ENCODE peak calls at places on chromosomes 13 and 19, in seven cellular contexts. One of them, this sample, is unnamed.

GRCh38 chr13:30441304-30441703 is 19.0 kb downstream of the UBE2L5 start:
- DNase-seq in epithelial cell of esophagus: peak; percentile 36
- DNase-seq in OCI-LY7: peak; percentile 60
- DNase-seq in BJ: no peak
- DNase-seq in hepatocyte: no peak
- DNase-seq in dorsolateral prefrontal cortex: no peak
- DNase-seq in BE2C: no peak
- DNase-seq in this sample: no peak

GRCh38 chr19:16535381-16535780 is 6.9 kb downstream of the CHERP start:
- DNase-seq in epithelial cell of esophagus: no peak
- DNase-seq in OCI-LY7: no peak
- DNase-seq in BJ: no peak
- DNase-seq in hepatocyte: no peak
- DNase-seq in dorsolateral prefrontal cortex: no peak
- DNase-seq in BE2C: no peak
- DNase-seq in this sample: no peak

GRCh38 chr13:30569901-30570576 is 47.7 kb upstream of the USPL1 start:
- DNase-seq in epithelial cell of esophagus: peak; percentile 97
- DNase-seq in OCI-LY7: no peak
- DNase-seq in BJ: peak; percentile 90
- DNase-seq in hepatocyte: peak; percentile 79
- DNase-seq in dorsolateral prefrontal cortex: no peak
- DNase-seq in BE2C: peak; percentile 9
- DNase-seq in this sample: no peak

GRCh38 chr13:27006519-27007161 is 165.0 kb downstream of the USP12 start:
- DNase-seq in epithelial cell of esophagus: peak; percentile 47
- DNase-seq in OCI-LY7: no peak
- DNase-seq in BJ: no peak
- DNase-seq in hepatocyte: peak; percentile 63
- DNase-seq in dorsolateral prefrontal cortex: peak; percentile 54
- DNase-seq in BE2C: peak; percentile 43
- DNase-seq in this sample: peak; percentile 33

GRCh38 chr13:38814331-38814730 is 127.5 kb downstream of the FREM2 start:
- DNase-seq in epithelial cell of esophagus: peak; percentile 86
- DNase-seq in OCI-LY7: no peak
- DNase-seq in BJ: no peak
- DNase-seq in hepatocyte: no peak
- DNase-seq in dorsolateral prefrontal cortex: no peak
- DNase-seq in BE2C: no peak
- DNase-seq in this sample: no peak

GRCh38 chr19:6039541-6040225 is 61.7 kb upstream of the RANBP3 start:
- DNase-seq in epithelial cell of esophagus: peak; percentile 43
- DNase-seq in OCI-LY7: no peak
- DNase-seq in BJ: no peak
- DNase-seq in hepatocyte: no peak
- DNase-seq in dorsolateral prefrontal cortex: no peak
- DNase-seq in BE2C: no peak
- DNase-seq in this sample: peak; percentile 55

GRCh38 chr13:73934215-73934623 is 200.0 kb downstream of the KLF12 start:
- DNase-seq in epithelial cell of esophagus: peak; percentile 23
- DNase-seq in OCI-LY7: no peak
- DNase-seq in BJ: no peak
- DNase-seq in hepatocyte: no peak
- DNase-seq in dorsolateral prefrontal cortex: no peak
- DNase-seq in BE2C: no peak
- DNase-seq in this sample: no peak

GRCh38 chr19:28155265-28155664 is 1057.7 kb downstream of the UQCRFS1 start:
- DNase-seq in epithelial cell of esophagus: no peak
- DNase-seq in OCI-LY7: no peak
- DNase-seq in BJ: no peak
- DNase-seq in hepatocyte: no peak
- DNase-seq in dorsolateral prefrontal cortex: no peak
- DNase-seq in BE2C: no peak
- DNase-seq in this sample: no peak

GRCh38 chr19:12721656-12722565 is 1.8 kb downstream of the TNPO2 start:
- DNase-seq in epithelial cell of esophagus: peak; percentile 63
- DNase-seq in OCI-LY7: peak; percentile 64
- DNase-seq in BJ: no peak
- DNase-seq in hepatocyte: peak; percentile 91
- DNase-seq in dorsolateral prefrontal cortex: no peak
- DNase-seq in BE2C: peak; percentile 61
- DNase-seq in this sample: peak; percentile 90

GRCh38 chr19:42563352-42564210 is 31.1 kb downstream of the CEACAM8 start:
- DNase-seq in epithelial cell of esophagus: peak; percentile 61
- DNase-seq in OCI-LY7: peak; percentile 58
- DNase-seq in BJ: no peak
- DNase-seq in hepatocyte: peak; percentile 74
- DNase-seq in dorsolateral prefrontal cortex: peak; percentile 42
- DNase-seq in BE2C: peak; percentile 49
- DNase-seq in this sample: no peak

GRCh38 chr13:75481176-75482069 is 546 bp downstream of the TBC1D4 start:
- DNase-seq in epithelial cell of esophagus: peak; percentile 47
- DNase-seq in OCI-LY7: peak; percentile 66
- DNase-seq in BJ: no peak
- DNase-seq in hepatocyte: peak; percentile 51
- DNase-seq in dorsolateral prefrontal cortex: no peak
- DNase-seq in BE2C: peak; percentile 66
- DNase-seq in this sample: no peak

GRCh38 chr19:35040826-35041547 is 534 bp upstream of the HPN start:
- DNase-seq in epithelial cell of esophagus: no peak
- DNase-seq in OCI-LY7: no peak
- DNase-seq in BJ: no peak
- DNase-seq in hepatocyte: peak; percentile 89
- DNase-seq in dorsolateral prefrontal cortex: peak; percentile 85
- DNase-seq in BE2C: no peak
- DNase-seq in this sample: no peak

GRCh38 chr19:33486936-33487793 is 34.4 kb downstream of the PEPD start:
- DNase-seq in epithelial cell of esophagus: no peak
- DNase-seq in OCI-LY7: no peak
- DNase-seq in BJ: no peak
- DNase-seq in hepatocyte: no peak
- DNase-seq in dorsolateral prefrontal cortex: peak; percentile 43
- DNase-seq in BE2C: no peak
- DNase-seq in this sample: no peak

GRCh38 chr19:33438016-33438671 is 64.6 kb downstream of the CEBPG start:
- DNase-seq in epithelial cell of esophagus: no peak
- DNase-seq in OCI-LY7: no peak
- DNase-seq in BJ: no peak
- DNase-seq in hepatocyte: no peak
- DNase-seq in dorsolateral prefrontal cortex: peak; percentile 51
- DNase-seq in BE2C: peak; percentile 94
- DNase-seq in this sample: no peak

DNA sequence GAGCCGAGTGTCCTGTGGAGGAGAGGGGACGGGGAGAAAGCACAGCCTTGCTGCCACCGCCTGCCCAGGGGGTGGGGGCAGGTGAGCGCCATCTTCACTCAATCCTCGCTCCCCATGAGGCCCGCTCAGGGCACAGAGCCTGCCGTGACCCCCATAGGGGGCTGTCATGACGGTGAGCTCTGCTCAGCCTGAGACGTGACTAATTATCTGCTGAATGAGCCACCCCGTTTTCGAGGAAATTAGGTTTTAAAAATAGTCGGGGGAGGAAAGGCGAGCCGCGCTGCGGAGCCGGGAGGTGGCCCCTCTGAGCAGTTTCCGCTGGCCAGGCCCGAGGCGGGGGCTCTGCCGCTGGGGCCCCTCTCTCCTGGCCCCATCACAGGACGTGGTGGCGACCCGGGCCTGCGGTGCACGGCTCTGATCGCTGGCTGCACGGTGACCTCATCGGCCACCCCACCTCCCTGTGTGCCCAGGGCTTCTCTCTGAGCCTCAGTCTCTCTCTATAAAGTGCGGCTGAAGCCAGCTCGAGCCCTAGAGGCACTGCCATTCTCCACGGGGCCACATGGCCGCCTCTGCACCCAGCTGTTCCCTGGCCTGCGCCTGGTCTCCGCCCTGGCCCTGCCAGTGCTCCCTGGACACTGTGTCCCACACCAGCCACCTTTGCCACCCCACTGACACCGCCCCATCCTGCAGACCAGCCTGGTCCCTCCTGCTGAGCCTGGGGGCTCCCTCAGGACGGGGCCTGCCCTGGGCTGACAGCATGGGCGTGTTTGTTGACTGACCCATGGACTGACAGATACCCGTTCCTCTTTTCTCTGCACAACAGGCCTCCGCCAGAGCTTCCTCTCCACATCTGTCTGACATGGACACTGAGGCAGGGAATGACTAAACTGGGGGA is 28.3 kb downstream of the PIP5K1C start:
- DNase-seq in epithelial cell of esophagus: no peak
- DNase-seq in OCI-LY7: no peak
- DNase-seq in BJ: no peak
- DNase-seq in hepatocyte: no peak
- DNase-seq in dorsolateral prefrontal cortex: no peak
- DNase-seq in BE2C: no peak
- DNase-seq in this sample: no peak
- TF ChIP-seq CTCF in epithelial cell of esophagus: no peak
- TF ChIP-seq CTCF in OCI-LY7: no peak
- TF ChIP-seq CTCF in BJ: peak; percentile 40
- TF ChIP-seq CTCF in hepatocyte: no peak
- TF ChIP-seq CTCF in dorsolateral prefrontal cortex: no peak
- TF ChIP-seq CTCF in BE2C: no peak
- TF ChIP-seq CTCF in this sample: no peak

GRCh38 chr13:44844786-44845185 is 144.5 kb downstream of the NUFIP1 start:
- DNase-seq in epithelial cell of esophagus: peak; percentile 66
- DNase-seq in OCI-LY7: no peak
- DNase-seq in BJ: no peak
- DNase-seq in hepatocyte: no peak
- DNase-seq in dorsolateral prefrontal cortex: no peak
- DNase-seq in BE2C: no peak
- DNase-seq in this sample: no peak

GRCh38 chr13:44853641-44854040 is 135.6 kb downstream of the NUFIP1 start:
- DNase-seq in epithelial cell of esophagus: peak; percentile 72
- DNase-seq in OCI-LY7: no peak
- DNase-seq in BJ: no peak
- DNase-seq in hepatocyte: peak; percentile 43
- DNase-seq in dorsolateral prefrontal cortex: no peak
- DNase-seq in BE2C: no peak
- DNase-seq in this sample: no peak

GRCh38 chr13:44854264-44855060 is 134.8 kb downstream of the NUFIP1 start:
- DNase-seq in epithelial cell of esophagus: no peak
- DNase-seq in OCI-LY7: no peak
- DNase-seq in BJ: no peak
- DNase-seq in hepatocyte: peak; percentile 61
- DNase-seq in dorsolateral prefrontal cortex: no peak
- DNase-seq in BE2C: no peak
- DNase-seq in this sample: no peak

GRCh38 chr13:44843403-44843802 is 145.9 kb downstream of the NUFIP1 start:
- DNase-seq in epithelial cell of esophagus: peak; percentile 34
- DNase-seq in OCI-LY7: no peak
- DNase-seq in BJ: no peak
- DNase-seq in hepatocyte: no peak
- DNase-seq in dorsolateral prefrontal cortex: no peak
- DNase-seq in BE2C: no peak
- DNase-seq in this sample: no peak

GRCh38 chr13:44848956-44849748 is 140.1 kb downstream of the NUFIP1 start:
- DNase-seq in epithelial cell of esophagus: no peak
- DNase-seq in OCI-LY7: no peak
- DNase-seq in BJ: no peak
- DNase-seq in hepatocyte: no peak
- DNase-seq in dorsolateral prefrontal cortex: no peak
- DNase-seq in BE2C: no peak
- DNase-seq in this sample: no peak
- H3K4me3 ChIP-seq in epithelial cell of esophagus: no peak overlapping the region
- H3K4me3 ChIP-seq in OCI-LY7: no peak overlapping the region
- H3K4me3 ChIP-seq in BJ: no peak overlapping the region
- H3K4me3 ChIP-seq in hepatocyte: no peak overlapping the region
- H3K4me3 ChIP-seq in dorsolateral prefrontal cortex: no peak overlapping the region
- H3K4me3 ChIP-seq in BE2C: no peak overlapping the region
- H3K4me3 ChIP-seq in this sample: no peak overlapping the region

GRCh38 chr19:20558571-20558970 is 7.0 kb downstream of the ZNF737 start:
- DNase-seq in epithelial cell of esophagus: no peak
- DNase-seq in OCI-LY7: no peak
- DNase-seq in BJ: no peak
- DNase-seq in hepatocyte: no peak
- DNase-seq in dorsolateral prefrontal cortex: no peak
- DNase-seq in BE2C: no peak
- DNase-seq in this sample: no peak

DNA sequence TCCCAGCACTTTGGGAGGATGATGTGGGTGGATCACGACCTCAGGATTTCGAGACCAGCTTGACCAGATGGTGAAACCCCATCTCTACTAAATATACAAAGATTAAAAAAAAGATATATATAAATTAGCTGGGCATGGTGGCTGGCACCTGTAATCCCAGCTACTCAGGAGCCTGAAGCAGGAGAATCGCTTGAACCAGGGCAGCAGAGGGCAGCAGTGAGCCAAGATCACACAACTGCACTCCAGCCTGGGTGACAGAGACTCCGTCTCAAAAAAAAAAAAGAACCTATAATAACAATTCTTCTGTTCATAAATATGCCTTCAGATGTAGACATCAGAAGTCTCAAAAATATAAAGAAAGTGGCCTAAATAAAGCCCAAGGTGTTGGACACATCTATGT is 7.6 kb downstream of the ZNF737 start:
- DNase-seq in epithelial cell of esophagus: no peak
- DNase-seq in OCI-LY7: no peak
- DNase-seq in BJ: no peak
- DNase-seq in hepatocyte: no peak
- DNase-seq in dorsolateral prefrontal cortex: no peak
- DNase-seq in BE2C: peak; percentile 49
- DNase-seq in this sample: no peak
- TF ChIP-seq CTCF in epithelial cell of esophagus: no peak
- TF ChIP-seq CTCF in OCI-LY7: peak; percentile 66
- TF ChIP-seq CTCF in BJ: no peak
- TF ChIP-seq CTCF in hepatocyte: no peak
- TF ChIP-seq CTCF in dorsolateral prefrontal cortex: no peak
- TF ChIP-seq CTCF in BE2C: peak; percentile 39
- TF ChIP-seq CTCF in this sample: no peak

GRCh38 chr19:4181053-4181508 is 1.3 kb downstream of the SIRT6 start:
- DNase-seq in epithelial cell of esophagus: no peak
- DNase-seq in OCI-LY7: peak; percentile 30
- DNase-seq in BJ: no peak
- DNase-seq in hepatocyte: no peak
- DNase-seq in dorsolateral prefrontal cortex: no peak
- DNase-seq in BE2C: no peak
- DNase-seq in this sample: no peak
- H3K4me3 ChIP-seq in epithelial cell of esophagus: no peak overlapping the region
- H3K4me3 ChIP-seq in OCI-LY7: peak overlapping the region; percentile 88
- H3K4me3 ChIP-seq in BJ: no peak overlapping the region
- H3K4me3 ChIP-seq in hepatocyte: no peak overlapping the region
- H3K4me3 ChIP-seq in dorsolateral prefrontal cortex: no peak overlapping the region
- H3K4me3 ChIP-seq in BE2C: no peak overlapping the region
- H3K4me3 ChIP-seq in this sample: peak overlapping the region; percentile 99

DNA sequence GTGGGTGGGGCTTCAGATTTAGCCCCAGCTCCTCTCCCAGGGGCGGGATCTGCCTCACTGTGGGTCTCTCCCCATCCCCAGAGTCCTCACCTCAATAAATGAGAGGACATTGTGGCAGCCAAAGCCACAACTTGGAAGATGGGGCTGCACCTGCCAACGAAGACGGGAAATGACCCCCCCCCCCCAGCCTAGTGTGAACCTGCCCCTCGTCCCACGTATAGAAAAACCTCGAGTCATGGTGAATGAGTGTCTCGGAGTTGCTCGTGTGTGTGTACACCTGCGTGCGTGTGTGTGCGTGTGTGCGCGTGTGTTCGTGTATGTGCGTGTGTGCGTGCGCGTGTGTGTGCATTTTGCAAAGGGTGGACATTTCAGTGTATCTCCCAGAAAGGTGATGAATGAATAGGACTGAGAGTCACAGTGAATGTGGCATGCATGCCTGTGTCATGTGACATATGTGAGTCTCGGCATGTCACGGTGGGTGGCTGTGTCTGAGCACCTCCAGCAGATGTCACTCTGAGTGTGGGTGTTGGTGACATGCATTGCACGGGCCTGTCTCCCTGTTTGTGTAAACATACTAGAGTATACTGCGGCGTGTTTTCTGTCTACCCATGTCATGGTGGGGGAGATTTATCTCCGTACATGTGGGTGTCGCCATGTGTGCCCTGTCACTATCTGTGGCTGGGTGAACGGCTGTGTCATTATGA is 1.5 kb upstream of the TRAPPC5 start:
- DNase-seq in epithelial cell of esophagus: peak; percentile 14
- DNase-seq in OCI-LY7: peak; percentile 76
- DNase-seq in BJ: no peak
- DNase-seq in hepatocyte: no peak
- DNase-seq in dorsolateral prefrontal cortex: no peak
- DNase-seq in BE2C: peak; percentile 41
- DNase-seq in this sample: no peak
- TF ChIP-seq CTCF in epithelial cell of esophagus: peak; percentile 29
- TF ChIP-seq CTCF in OCI-LY7: peak; percentile 81
- TF ChIP-seq CTCF in BJ: no peak
- TF ChIP-seq CTCF in hepatocyte: no peak
- TF ChIP-seq CTCF in dorsolateral prefrontal cortex: no peak
- TF ChIP-seq CTCF in BE2C: peak; percentile 40
- TF ChIP-seq CTCF in this sample: no peak

This sample was measured in coronary artery.